ENCODE peak calls at places on chromosomes 7 and 10, in seven cellular contexts. W is transverse colon, P is NCI-H1092 treated with DMSO at 0.1 percent for 48 hours, G is HL-60, I is GM12892, Z is left lobe of liver, K is T1000. R is an unnamed sample.

GRCh38 chr10:99571816-99572215 is 39.1 kb downstream of the NKX2-3 start:
- DNase-seq in P (no peak), W (no peak), G (no peak), Z (no peak), I (no peak), K (no peak), R (no peak)

GRCh38 chr10:84308481-84309304 is 19.7 kb upstream of the CCSER2 start:
- DNase-seq in P (peak), I (no peak), Z (peak), K (peak), G (no peak), W (peak), R (no peak)

GRCh38 chr10:18164771-18165361 is 24.6 kb downstream of the CACNB2 start:
- DNase-seq in K (no peak), I (no peak), W (no peak), P (no peak), G (no peak), Z (no peak), R (no peak)

GRCh38 chr10:132928261-132928660 is 14.1 kb downstream of the CFAP46 start:
- DNase-seq in W (no peak), P (no peak), K (no peak), G (no peak), Z (no peak), I (no peak), R (no peak)

GRCh38 chr7:92797284-92797683 is 39.1 kb downstream of the CDK6 start:
- DNase-seq in G (no peak), P (no peak), W (no peak), Z (no peak), K (no peak), I (no peak), R (no peak)

GRCh38 chr7:48183370-48183743 is 12.1 kb downstream of the ABCA13 start:
- DNase-seq in I (no peak), K (no peak), P (no peak), W (no peak), G (no peak), Z (no peak), R (no peak)

GRCh38 chr7:148983220-148984146 is 44.8 kb downstream of the PDIA4 start:
- DNase-seq in K (peak), Z (no peak), G (peak), W (peak), I (peak), P (peak), R (peak)

GRCh38 chr7:128021361-128021760 is 9.9 kb downstream of the LRRC4 start:
- DNase-seq in Z (no peak), I (no peak), P (no peak), W (no peak), K (no peak), G (no peak), R (no peak)

GRCh38 chr10:91511549-91512330 is 101.6 kb downstream of the HECTD2 start:
- DNase-seq in G (no peak), K (no peak), P (no peak), Z (no peak), W (no peak), I (no peak), R (no peak)

GRCh38 chr10:89391882-89392756 is at the start of gene IFIT1:
- DNase-seq in Z (peak), P (no peak), W (peak), K (peak), I (no peak), G (peak), R (peak)

GRCh38 chr7:128055668-128056067 is 24.4 kb upstream of the LRRC4 start:
- DNase-seq in Z (no peak), K (no peak), P (no peak), I (no peak), W (no peak), G (no peak), R (no peak)

GRCh38 chr10:125158528-125159485 is 1.6 kb downstream of the CTBP2 start:
- DNase-seq in I (no peak), K (peak), G (no peak), W (peak), P (peak), Z (peak), R (no peak)

GRCh38 chr7:2008936-2009540 is 223.7 kb downstream of the MAD1L1 start:
- DNase-seq in Z (no peak), K (no peak), G (no peak), I (no peak), W (no peak), P (no peak), R (no peak)

GRCh38 chr7:36036590-36036989 is 116.5 kb upstream of the EEPD1 start:
- DNase-seq in G (no peak), W (no peak), P (no peak), Z (no peak), K (no peak), I (no peak), R (no peak)

GRCh38 chr7:79610301-79610700 is 156.8 kb upstream of the MAGI2 start:
- DNase-seq in K (no peak), P (no peak), I (no peak), W (no peak), G (no peak), Z (no peak), R (no peak)